ENCODE peak calls at places on chromosomes 4 and X, in four cellular contexts. M is K562, V is HEK293T, E is HepG2. U is an unnamed sample.

GRCh38 chrX:145817666-145818521 is at the start of gene SLITRK2:
- DNase-seq in M (no peak), V (no peak), E (no peak), U (no peak)

GRCh38 chr4:139242511-139243051 is 37.4 kb downstream of the MGARP start:
- DNase-seq in M (no peak), V (no peak), E (no peak), U (no peak)

GRCh38 chr4:180900781-180901180 is 1342.4 kb upstream of the TENM3 start:
- DNase-seq in M (no peak), V (no peak), E (no peak), U (no peak)

GRCh38 chr4:76016383-76016782 is 6.9 kb downstream of the CXCL10 start:
- DNase-seq in M (peak; percentile 21), V (no peak), E (no peak), U (no peak)

GRCh38 chr4:57640391-57641100 is 530.4 kb upstream of the IGFBP7 start:
- DNase-seq in M (no peak), V (no peak), E (no peak), U (peak; percentile 11)

GRCh38 chrX:14010566-14010965 is 19.1 kb downstream of the GEMIN8 start:
- DNase-seq in M (no peak), V (no peak), E (no peak), U (no peak)

GRCh38 chr4:125060376-125060775 is 254.4 kb upstream of the FAT4 start:
- DNase-seq in M (no peak), V (no peak), E (no peak), U (no peak)

GRCh38 chrX:50613846-50614245 is 143.2 kb upstream of the DGKK start:
- DNase-seq in M (no peak), V (no peak), E (no peak), U (no peak)

GRCh38 chrX:10399152-10399741 is 221.1 kb downstream of the MID1 start:
- DNase-seq in M (no peak), V (no peak), E (no peak), U (no peak)

GRCh38 chr4:157358851-157359250 is 138.3 kb downstream of the GRIA2 start:
- DNase-seq in M (no peak), V (no peak), E (no peak), U (no peak)

GRCh38 chr4:82519776-82520175 is 42.0 kb downstream of the TMEM150C start:
- DNase-seq in M (no peak), V (no peak), E (no peak), U (no peak)

GRCh38 chrX:107729558-107730297 is 45.9 kb downstream of the TSC22D3 start:
- DNase-seq in M (no peak), V (no peak), E (no peak), U (peak; percentile 24)

GRCh38 chr4:1668488-1668840 is 15.6 kb downstream of the FAM53A start:
- DNase-seq in M (no peak), V (no peak), E (no peak), U (no peak)

GRCh38 chr4:8040607-8041006 is 100.9 kb upstream of the AFAP1 start:
- DNase-seq in M (no peak), V (no peak), E (no peak), U (no peak)

GRCh38 chrX:134971926-134972325 is 18.9 kb upstream of the SMIM10 start:
- DNase-seq in M (no peak), V (no peak), E (no peak), U (no peak)

DNA sequence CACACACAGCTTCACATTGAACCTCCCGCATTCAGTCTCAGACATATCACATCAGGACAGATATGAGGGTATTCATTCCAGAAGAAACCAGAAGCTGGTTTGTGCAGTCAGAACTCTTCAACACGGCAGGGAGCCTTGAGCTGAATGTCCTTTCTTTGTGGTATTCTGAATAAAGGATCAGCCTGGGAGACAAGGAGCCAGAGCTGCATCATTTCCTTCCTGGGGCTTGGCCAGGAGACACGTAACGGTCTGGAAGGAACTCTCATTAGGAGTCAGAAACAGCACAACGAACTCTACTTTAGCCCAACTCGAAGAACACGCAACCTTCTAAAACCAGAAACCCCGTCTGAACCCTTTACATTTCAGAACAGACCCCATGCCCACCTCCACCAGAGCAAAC is 46.4 kb downstream of the KDR start:
- DNase-seq in M (no peak), V (no peak), E (no peak), U (no peak)
- TF ChIP-seq ELF4 in M (no peak), V (no peak), E (no peak), U (no peak)

GRCh38 chr4:123396294-123397275 is at the start of gene SPRY1:
- DNase-seq in M (peak; percentile 82), V (peak; percentile 77), E (peak; percentile 95), U (peak; percentile 88)

GRCh38 chr4:123397276-123398150 is 918 bp downstream of the SPRY1 start:
- DNase-seq in M (peak; percentile 21), V (peak; percentile 55), E (peak; percentile 75), U (peak; percentile 66)

GRCh38 chr4:123399638-123400358 is 3.2 kb downstream of the SPRY1 start:
- DNase-seq in M (no peak), V (no peak), E (no peak), U (no peak)

GRCh38 chr4:123398151-123398802 is 1.7 kb downstream of the SPRY1 start:
- DNase-seq in M (peak; percentile 51), V (peak; percentile 68), E (no peak), U (peak; percentile 75)

GRCh38 chr4:123398803-123399637 is 2.4 kb downstream of the SPRY1 start:
- DNase-seq in M (peak; percentile 18), V (peak; percentile 27), E (peak; percentile 75), U (peak; percentile 45)
- TF ChIP-seq ELF4 in M (no peak), V (no peak), E (peak; percentile 59), U (no peak)

DNA sequence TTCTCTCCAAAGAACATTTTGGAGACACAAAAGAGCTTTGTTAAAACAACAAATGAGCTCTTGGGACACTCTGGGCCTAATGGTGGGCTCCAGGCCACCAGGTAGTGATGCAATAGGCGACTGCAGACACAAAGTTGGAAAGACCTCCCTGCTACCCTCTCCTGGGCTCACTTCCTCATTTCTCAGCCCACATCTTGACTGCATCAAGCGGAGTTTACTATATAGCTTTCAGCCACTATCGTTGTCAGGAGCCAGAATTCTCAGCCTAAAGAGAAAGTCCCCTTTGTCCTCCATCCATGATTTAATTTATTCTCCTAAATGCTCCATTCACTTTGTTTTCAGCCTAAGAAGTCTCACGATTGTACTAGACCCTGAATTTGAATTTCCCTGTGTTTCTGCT is 114.9 kb downstream of the EFHC2 start:
- DNase-seq in M (no peak), V (no peak), E (no peak), U (no peak)
- TF ChIP-seq ELF4 in M (no peak), V (no peak), E (no peak), U (no peak)

GRCh38 chr4:36178489-36178888 is 65.8 kb downstream of the ARAP2 start:
- DNase-seq in M (no peak), V (peak; percentile 17), E (no peak), U (no peak)

GRCh38 chr4:36183665-36184393 is 60.5 kb downstream of the ARAP2 start:
- DNase-seq in M (no peak), V (no peak), E (no peak), U (no peak)

GRCh38 chr4:36187723-36188333 is 56.5 kb downstream of the ARAP2 start:
- DNase-seq in M (no peak), V (peak; percentile 10), E (peak; percentile 1), U (peak; percentile 20)

GRCh38 chr4:36177946-36178345 is 66.4 kb downstream of the ARAP2 start:
- DNase-seq in M (no peak), V (no peak), E (no peak), U (no peak)

GRCh38 chr4:36183232-36183631 is 61.1 kb downstream of the ARAP2 start:
- DNase-seq in M (no peak), V (no peak), E (no peak), U (no peak)
- TF ChIP-seq ELF4 in M (no peak), V (no peak), E (no peak), U (no peak)

GRCh38 chr4:167406181-167406580 is 171.9 kb upstream of the SPOCK3 start:
- DNase-seq in M (no peak), V (no peak), E (no peak), U (no peak)
- TF ChIP-seq ELF4 in M (no peak), V (no peak), E (no peak), U (no peak)

GRCh38 chrX:28379142-28379541 is 208.1 kb upstream of the IL1RAPL1 start:
- DNase-seq in M (no peak), V (no peak), E (no peak), U (no peak)
- TF ChIP-seq ELF4 in M (no peak), V (no peak), E (no peak), U (no peak)

GRCh38 chrX:427812-428725 is 41.4 kb upstream of the PPP2R3B start:
- DNase-seq in M (peak; percentile 24), V (peak; percentile 48), E (peak; percentile 19), U (peak; percentile 71)
- TF ChIP-seq ELF4 in M (no peak), V (no peak), E (no peak), U (no peak)

U was measured in WTC11.